ENCODE peak calls at places on chromosome 12, in ten cellular contexts. L is EL; H is hippocampal formation; F is LHCN-M2; S is uterus; C is HuH-7.5; P is activated gamma-delta T cell treated with anti-CD3 and anti-CD28 coated beads, Interleukin-2, amount 50 U/mL, for 16 hours; M is naive thymus-derived CD8-positive, alpha-beta T cell; O is 8988T; K is colonic mucosa. Y is an unnamed sample.

GRCh38 chr12:119130523-119130922 is 48.2 kb upstream of the HSPB8 start:
- DNase-seq in L (no peak), H (no peak), F (no peak), S (no peak), C (no peak), P (no peak), M (no peak), O (no peak), K (no peak), Y (no peak)

GRCh38 chr12:123335490-123335889 is 29.2 kb downstream of the SBNO1 start:
- DNase-seq in L (no peak), H (no peak), F (no peak), S (no peak), C (no peak), P (no peak), M (no peak), O (no peak), K (no peak), Y (no peak)

GRCh38 chr12:113298861-113299545 is 35.9 kb downstream of the SLC8B1 start:
- DNase-seq in L (no peak), H (peak), F (peak), S (peak), C (no peak), P (no peak), M (no peak), O (no peak), K (peak), Y (no peak)

GRCh38 chr12:91432079-91432478 is 249.5 kb upstream of the DCN start:
- DNase-seq in L (peak), H (no peak), F (peak), S (no peak), C (no peak), P (no peak), M (no peak), O (no peak), K (no peak), Y (no peak)

GRCh38 chr12:24307716-24308335 is 358.4 kb upstream of the SOX5 start:
- DNase-seq in L (no peak), H (no peak), F (no peak), S (no peak), C (no peak), P (no peak), M (no peak), O (no peak), K (no peak), Y (no peak)

GRCh38 chr12:1792406-1792805 is 28.0 kb upstream of the LRTM2 start:
- DNase-seq in L (no peak), H (no peak), F (no peak), S (no peak), C (no peak), P (no peak), M (no peak), O (no peak), K (no peak), Y (no peak)

GRCh38 chr12:80598004-80598606 is 109.3 kb upstream of the MYF6 start:
- DNase-seq in L (peak), H (no peak), F (peak), S (no peak), C (no peak), P (no peak), M (no peak), O (no peak), K (no peak), Y (no peak)

GRCh38 chr12:41100572-41100971 is 87.5 kb upstream of the PDZRN4 start:
- DNase-seq in L (no peak), H (no peak), F (no peak), S (no peak), C (no peak), P (no peak), M (no peak), O (no peak), K (no peak), Y (no peak)

GRCh38 chr12:53274445-53274844 is 6.3 kb downstream of the ESPL1 start:
- DNase-seq in L (no peak), H (no peak), F (no peak), S (no peak), C (no peak), P (no peak), M (no peak), O (no peak), K (no peak), Y (no peak)

GRCh38 chr12:95908573-95908972 is 33.8 kb downstream of the CCDC38 start:
- DNase-seq in L (peak), H (no peak), F (peak), S (no peak), C (no peak), P (no peak), M (no peak), O (no peak), K (no peak), Y (no peak)

GRCh38 chr12:49129332-49130150 is 1.7 kb downstream of the TUBA1B start:
- DNase-seq in L (no peak), H (no peak), F (no peak), S (peak), C (no peak), P (no peak), M (no peak), O (no peak), K (no peak), Y (no peak)

GRCh38 chr12:19273482-19274330 is 144.2 kb downstream of the PLEKHA5 start:
- DNase-seq in L (peak), H (no peak), F (peak), S (peak), C (peak), P (peak), M (peak), O (no peak), K (peak), Y (no peak)

GRCh38 chr12:51534216-51534615 is 56.8 kb upstream of the SCN8A start:
- DNase-seq in L (no peak), H (no peak), F (no peak), S (no peak), C (no peak), P (no peak), M (no peak), O (no peak), K (no peak), Y (no peak)

GRCh38 chr12:64385468-64385867 is 5.1 kb downstream of the C12orf56 start:
- DNase-seq in L (peak), H (no peak), F (peak), S (no peak), C (no peak), P (no peak), M (no peak), O (no peak), K (no peak), Y (no peak)

GRCh38 chr12:48000878-48001321 is 3.4 kb downstream of the COL2A1 start:
- DNase-seq in L (peak), H (no peak), F (peak), S (no peak), C (no peak), P (no peak), M (no peak), O (peak), K (no peak), Y (no peak)

GRCh38 chr12:115599251-115599811 is 678.2 kb downstream of the MED13L start:
- DNase-seq in L (peak), H (no peak), F (no peak), S (no peak), C (no peak), P (no peak), M (no peak), O (no peak), K (peak), Y (no peak)

GRCh38 chr12:8471093-8471492 is 15.3 kb downstream of the CLEC6A start:
- DNase-seq in L (no peak), H (no peak), F (no peak), S (no peak), C (no peak), P (no peak), M (no peak), O (no peak), K (no peak), Y (no peak)

GRCh38 chr12:109085590-109085989 is 7.7 kb downstream of the ALKBH2 start:
- DNase-seq in L (no peak), H (no peak), F (no peak), S (no peak), C (no peak), P (no peak), M (no peak), O (no peak), K (no peak), Y (no peak)

GRCh38 chr12:57148469-57149308 is 1.3 kb upstream of the LRP1-AS start:
- DNase-seq in L (peak), H (peak), F (peak), S (peak), C (no peak), P (no peak), M (no peak), O (no peak), K (peak), Y (no peak)

GRCh38 chr12:12365931-12366431 is 9.1 kb downstream of the BORCS5 start:
- DNase-seq in L (no peak), H (peak), F (no peak), S (no peak), C (no peak), P (no peak), M (no peak), O (no peak), K (no peak), Y (no peak)

GRCh38 chr12:6688543-6688999 is 604 bp downstream of the ZNF384 start:
- DNase-seq in L (no peak), H (no peak), F (peak), S (no peak), C (no peak), P (peak), M (peak), O (no peak), K (peak), Y (peak)

GRCh38 chr12:23354800-23355199 is 594.7 kb downstream of the SOX5 start:
- DNase-seq in L (no peak), H (no peak), F (no peak), S (no peak), C (no peak), P (no peak), M (no peak), O (no peak), K (no peak), Y (no peak)

GRCh38 chr12:4271433-4272013 is 2.0 kb upstream of the CCND2 start:
- DNase-seq in L (no peak), H (no peak), F (no peak), S (no peak), C (no peak), P (no peak), M (no peak), O (peak), K (no peak), Y (no peak)

GRCh38 chr12:106901276-106901675 is 54.4 kb upstream of the TMEM263 start:
- DNase-seq in L (no peak), H (no peak), F (peak), S (no peak), C (no peak), P (no peak), M (no peak), O (no peak), K (no peak), Y (no peak)

GRCh38 chr12:62435337-62436163 is 31.1 kb upstream of the MON2 start:
- DNase-seq in L (peak), H (peak), F (peak), S (peak), C (peak), P (no peak), M (peak), O (peak), K (peak), Y (no peak)

GRCh38 chr12:125503128-125503527 is 437.9 kb downstream of the AACS start:
- DNase-seq in L (no peak), H (no peak), F (no peak), S (no peak), C (no peak), P (no peak), M (no peak), O (no peak), K (no peak), Y (no peak)